ENCODE peak calls at places on chromosomes 13 and 19, in nine cellular contexts. U is ovary, X is body of pancreas, V is left lung, R is HL-60, W is uterus, F is fibroblast of lung, Y is cardiac fibroblast, L is AG10803. K is an unnamed sample.

GRCh38 chr19:5032101-5032967 is 63.4 kb downstream of the KDM4B start:
- DNase-seq in F (no peak), X (no peak), Y (no peak), L (no peak), W (no peak), V (no peak), R (no peak), U (no peak), K (peak)

GRCh38 chr13:33554919-33555791 is 262.8 kb upstream of the RFC3 start:
- DNase-seq in Y (peak), R (no peak), W (no peak), F (no peak), X (no peak), V (no peak), U (no peak), L (no peak), K (no peak)

GRCh38 chr19:14059093-14059480 is 2.8 kb downstream of the PALM3 start:
- DNase-seq in L (no peak), R (no peak), Y (no peak), W (no peak), U (no peak), F (no peak), X (no peak), V (no peak), K (no peak)

GRCh38 chr19:49129238-49129583 is 9.9 kb downstream of the PPFIA3 start:
- DNase-seq in Y (no peak), L (no peak), V (no peak), R (no peak), W (no peak), F (no peak), U (no peak), X (no peak), K (no peak)

GRCh38 chr13:27158335-27158734 is 13.3 kb downstream of the USP12 start:
- DNase-seq in R (no peak), Y (no peak), V (no peak), L (no peak), F (no peak), X (no peak), U (no peak), W (no peak), K (no peak)

GRCh38 chr13:21970918-21971317 is 300.0 kb downstream of the FGF9 start:
- DNase-seq in X (no peak), Y (no peak), U (no peak), V (no peak), F (no peak), W (no peak), R (no peak), L (no peak), K (no peak)

GRCh38 chr13:34224877-34225276 is 406.9 kb downstream of the RFC3 start:
- DNase-seq in F (peak), R (no peak), V (no peak), X (no peak), W (no peak), L (no peak), Y (no peak), U (no peak), K (no peak)

GRCh38 chr19:55434356-55434755 is 8.7 kb downstream of the SHISA7 start:
- DNase-seq in W (no peak), U (no peak), Y (no peak), L (no peak), F (no peak), V (no peak), X (no peak), R (no peak), K (no peak)

GRCh38 chr13:99289674-99290337 is 17.4 kb downstream of the GPR183 start:
- DNase-seq in U (no peak), Y (no peak), V (no peak), W (no peak), R (no peak), L (no peak), X (no peak), F (no peak), K (no peak)

GRCh38 chr13:102948006-102948405 is 102.2 kb downstream of the ERCC5 start:
- DNase-seq in F (peak), Y (peak), X (peak), L (no peak), W (no peak), V (no peak), R (no peak), U (no peak), K (peak)

GRCh38 chr19:29381353-29382203 is 144.2 kb upstream of the VSTM2B start:
- DNase-seq in V (no peak), U (peak), W (no peak), L (no peak), F (no peak), R (no peak), X (no peak), Y (no peak), K (no peak)

GRCh38 chr13:79810671-79811070 is 329.7 kb downstream of the NDFIP2 start:
- DNase-seq in L (peak), R (no peak), U (no peak), Y (peak), X (no peak), V (no peak), W (no peak), F (peak), K (no peak)

GRCh38 chr13:106619688-106620555 is 52.0 kb upstream of the ARGLU1 start:
- DNase-seq in X (peak), W (peak), F (peak), R (no peak), Y (peak), V (no peak), L (peak), U (peak), K (peak)

GRCh38 chr19:11088508-11089253 is 582 bp upstream of the LDLR start:
- DNase-seq in X (no peak), Y (peak), F (no peak), V (no peak), R (no peak), W (no peak), U (peak), L (peak), K (peak)

GRCh38 chr13:113915012-113915763 is 51.3 kb upstream of the GAS6 start:
- DNase-seq in R (no peak), X (no peak), Y (no peak), W (no peak), V (no peak), L (no peak), F (no peak), U (no peak), K (no peak)

GRCh38 chr19:46186717-46187101 is 38.7 kb downstream of the IGFL2 start:
- DNase-seq in U (no peak), V (no peak), Y (no peak), X (no peak), F (no peak), L (no peak), R (no peak), W (no peak), K (no peak)

GRCh38 chr13:29454931-29455481 is 140.5 kb downstream of the SLC7A1 start:
- DNase-seq in U (no peak), F (peak), R (no peak), L (peak), X (no peak), V (no peak), Y (peak), W (no peak), K (peak)

GRCh38 chr13:85535306-85535705 is 263.9 kb downstream of the SLITRK6 start:
- DNase-seq in X (no peak), F (no peak), U (no peak), R (no peak), L (no peak), Y (no peak), V (no peak), W (no peak), K (no peak)

GRCh38 chr19:46081928-46082727 is 41.3 kb upstream of the IGFL4 start:
- DNase-seq in Y (peak), F (peak), V (no peak), R (peak), U (no peak), L (peak), X (peak), W (peak), K (peak)

GRCh38 chr19:10288662-10289166 is 1.0 kb upstream of the ICAM5 start:
- DNase-seq in V (no peak), U (no peak), X (no peak), L (no peak), Y (no peak), R (no peak), F (peak), W (no peak), K (peak)

GRCh38 chr19:2426661-2427322 is 594 bp downstream of the TIMM13 start:
- DNase-seq in F (peak), W (no peak), X (peak), V (no peak), R (peak), U (peak), L (peak), Y (peak), K (peak)

GRCh38 chr13:112060899-112061366 is 6.0 kb upstream of the SOX1 start:
- DNase-seq in X (no peak), F (no peak), U (no peak), W (no peak), L (no peak), R (no peak), Y (no peak), V (no peak), K (no peak)

GRCh38 chr19:52992109-52993004 is 21.4 kb upstream of the ERVV-1 start:
- DNase-seq in X (no peak), V (peak), Y (peak), W (peak), L (no peak), U (peak), R (no peak), F (peak), K (no peak)

GRCh38 chr13:98650376-98651107 is 73.6 kb upstream of the STK24 start:
- DNase-seq in W (no peak), L (no peak), Y (no peak), V (peak), U (no peak), F (no peak), R (peak), X (peak), K (no peak)

GRCh38 chr19:10884273-10884672 is 12.9 kb downstream of the CARM1 start:
- DNase-seq in F (peak), W (peak), U (no peak), L (peak), Y (peak), V (no peak), X (peak), R (no peak), K (peak)

GRCh38 chr13:85462792-85463425 is 336.3 kb downstream of the SLITRK6 start:
- DNase-seq in F (no peak), U (no peak), R (no peak), L (no peak), V (no peak), X (no peak), W (no peak), Y (no peak), K (no peak)

GRCh38 chr13:73598021-73598712 is 536.0 kb downstream of the KLF12 start:
- DNase-seq in X (no peak), V (no peak), U (no peak), W (no peak), R (no peak), Y (peak), F (peak), L (no peak), K (peak)

GRCh38 chr13:101527130-101527529 is 74.7 kb downstream of the ITGBL1 start:
- DNase-seq in R (no peak), Y (no peak), V (no peak), U (no peak), L (no peak), X (no peak), W (no peak), F (no peak), K (no peak)

GRCh38 chr13:31903072-31903815 is 128.3 kb upstream of the FRY start:
- DNase-seq in X (no peak), U (no peak), L (no peak), V (no peak), F (no peak), Y (no peak), R (no peak), W (no peak), K (no peak)

GRCh38 chr19:45824041-45824471 is 8.9 kb upstream of the RSPH6A start:
- DNase-seq in Y (no peak), X (peak), F (peak), R (no peak), V (no peak), W (no peak), U (no peak), L (no peak), K (peak)

GRCh38 chr13:106680796-106681482 is 113.0 kb upstream of the ARGLU1 start:
- DNase-seq in L (no peak), Y (no peak), V (no peak), W (no peak), F (no peak), U (no peak), X (no peak), R (no peak), K (no peak)

GRCh38 chr13:33169273-33169980 is 116.1 kb downstream of the STARD13 start:
- DNase-seq in L (peak), U (no peak), W (no peak), Y (peak), V (no peak), F (peak), X (no peak), R (no peak), K (peak)

GRCh38 chr13:112783135-112783945 is 93.5 kb downstream of the ATP11A start:
- DNase-seq in X (no peak), U (no peak), F (peak), V (no peak), W (peak), Y (peak), L (peak), R (no peak), K (peak)

GRCh38 chr13:82847595-82847994 is 1034.7 kb downstream of the SLITRK1 start:
- DNase-seq in L (no peak), W (no peak), Y (no peak), F (no peak), V (no peak), U (no peak), X (no peak), R (no peak), K (peak)

GRCh38 chr19:18865973-18866799 is 29.8 kb downstream of the CERS1 start:
- DNase-seq in Y (peak), V (no peak), X (peak), W (peak), F (peak), R (no peak), U (peak), L (peak), K (peak)

GRCh38 chr13:22489771-22490170 is 691.0 kb upstream of the SGCG start:
- DNase-seq in L (no peak), Y (no peak), V (no peak), U (no peak), W (no peak), X (no peak), R (no peak), F (no peak), K (no peak)

GRCh38 chr19:719636-720377 is 11.1 kb downstream of the PALM start:
- DNase-seq in L (no peak), U (peak), Y (no peak), R (no peak), W (no peak), V (no peak), X (no peak), F (no peak), K (no peak)

GRCh38 chr19:50155520-50156109 is 7.5 kb downstream of the IZUMO2 start:
- DNase-seq in R (no peak), U (no peak), W (no peak), L (no peak), F (no peak), X (no peak), Y (no peak), V (no peak), K (no peak)
- TF ChIP-seq CTCF in R (no peak), U (no peak), W (no peak), L (no peak), F (no peak), X (no peak), Y (no peak), V (no peak), K (no peak)

GRCh38 chr13:77916481-77916880 is 2.1 kb downstream of the EDNRB start:
- DNase-seq in X (no peak), F (peak), W (no peak), L (no peak), Y (no peak), R (no peak), U (no peak), V (no peak), K (peak)
- H3K4me3 ChIP-seq in X (no peak), F (no peak), W (peak), L (no peak), Y (no peak), R (no peak), U (no peak), V (peak), K (peak)

GRCh38 chr13:43159007-43159406 is 135.6 kb downstream of the DNAJC15 start:
- DNase-seq in R (no peak), U (no peak), Y (peak), X (no peak), W (no peak), V (no peak), L (peak), F (peak), K (peak)
- TF ChIP-seq CTCF in R (no peak), U (no peak), Y (peak), X (no peak), W (no peak), V (no peak), L (peak), F (no peak), K (peak)

GRCh38 chr19:8004001-8004400 is 1.4 kb downstream of the ELAVL1 start:
- DNase-seq in V (no peak), U (no peak), X (no peak), F (no peak), W (no peak), R (no peak), Y (no peak), L (no peak), K (no peak)

GRCh38 chr19:8000298-8001038 is 5.0 kb downstream of the ELAVL1 start:
- DNase-seq in R (no peak), L (no peak), W (no peak), F (no peak), U (no peak), X (no peak), Y (no peak), V (no peak), K (no peak)

GRCh38 chr19:8001651-8001994 is 3.8 kb downstream of the ELAVL1 start:
- DNase-seq in F (no peak), X (peak), L (no peak), U (no peak), V (no peak), R (no peak), W (no peak), Y (no peak), K (no peak)

GRCh38 chr19:8004723-8005513 is 523 bp downstream of the ELAVL1 start:
- DNase-seq in R (peak), L (peak), Y (peak), W (no peak), F (peak), U (no peak), X (no peak), V (no peak), K (peak)

DNA sequence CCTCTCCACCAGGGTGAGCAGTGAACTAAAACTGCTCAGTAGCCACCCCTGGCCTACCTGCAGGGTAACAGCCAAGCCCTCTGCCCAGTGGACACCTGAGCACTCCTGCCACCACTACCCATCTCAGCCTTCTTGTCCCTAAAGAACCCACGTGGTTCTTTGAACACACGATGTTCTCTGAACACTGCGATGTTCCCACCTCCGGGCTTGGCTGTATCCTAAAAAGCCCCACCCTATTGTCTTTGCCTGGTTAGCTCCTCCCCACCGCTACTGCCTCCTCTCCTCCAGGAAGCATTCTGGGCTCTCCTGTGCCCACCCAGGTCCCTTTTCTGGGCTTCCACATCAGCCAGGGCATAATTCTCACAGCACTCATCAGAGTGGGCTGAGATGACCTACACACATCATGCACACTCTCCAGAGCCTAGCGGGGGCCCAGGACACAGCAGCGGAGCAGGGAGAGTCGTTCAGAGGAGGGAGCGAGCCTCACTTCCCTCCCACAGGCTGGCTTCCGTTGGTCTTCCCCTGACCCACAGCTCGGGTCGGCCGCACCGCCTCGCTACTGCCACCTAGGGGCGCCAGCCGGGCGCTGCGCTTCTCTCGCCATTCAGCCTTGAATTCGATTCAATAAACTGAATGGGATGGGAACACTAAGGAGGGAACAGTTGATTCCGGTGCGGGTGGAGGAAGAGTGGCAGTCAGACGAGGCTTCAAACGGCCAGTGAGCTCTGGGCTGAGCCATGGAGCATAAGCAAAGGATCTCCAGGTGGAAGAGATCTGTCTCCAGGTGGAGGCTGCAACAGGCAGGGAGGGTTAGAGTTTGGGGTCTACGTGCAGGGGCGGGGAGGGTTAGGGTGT is 3.2 kb downstream of the ELAVL1 start:
- DNase-seq in L (peak), X (peak), Y (peak), W (peak), U (peak), R (peak), V (peak), F (peak), K (peak)
- H3K4me3 ChIP-seq in L (peak), X (no peak), Y (peak), W (no peak), U (peak), R (peak), V (no peak), F (peak), K (peak)

K was measured in fibroblast of mammary gland.